ENCODE peak calls at places on chromosomes 1 and 21, in nine cellular contexts. F is sigmoid colon, W is tibial nerve, N is GM12878, C is A549, J is transverse colon, O is K562, T is suprapubic skin, D is ovary. E is an unnamed sample.

GRCh38 chr1:29592731-29593130 is 356.4 kb downstream of the PTPRU start:
- DNase-seq in D (no peak), J (no peak), O (no peak), F (no peak), W (no peak), T (no peak), N (no peak), C (no peak), E (peak; percentile 80)

GRCh38 chr1:236396665-236397043 is 2.6 kb downstream of the EDARADD start:
- DNase-seq in F (no peak), C (no peak), T (no peak), W (no peak), D (no peak), J (no peak), N (no peak), O (no peak), E (no peak)

GRCh38 chr1:12031039-12031980 is 12.0 kb downstream of the MIIP start:
- DNase-seq in D (peak; percentile 60), F (no peak), C (peak; percentile 45), N (no peak), O (peak; percentile 70), T (no peak), W (no peak), J (peak; percentile 26), E (no peak)

GRCh38 chr21:35988396-35989140 is 71.8 kb downstream of the SETD4 start:
- DNase-seq in O (no peak), J (no peak), F (no peak), W (no peak), N (no peak), C (no peak), T (no peak), D (no peak), E (no peak)

GRCh38 chr1:211281322-211282022 is 22.3 kb downstream of the RCOR3 start:
- DNase-seq in W (no peak), O (no peak), T (no peak), D (no peak), N (no peak), J (no peak), C (no peak), F (no peak), E (no peak)

GRCh38 chr1:240414237-240414636 is 197.7 kb downstream of the GREM2 start:
- DNase-seq in C (no peak), W (no peak), O (no peak), J (no peak), N (no peak), D (no peak), F (no peak), T (no peak), E (no peak)

GRCh38 chr1:201597551-201598230 is 58.8 kb downstream of the NAV1 start:
- DNase-seq in O (no peak), W (no peak), C (peak; percentile 74), N (no peak), D (peak; percentile 27), T (peak; percentile 76), F (peak; percentile 71), J (peak; percentile 87), E (no peak)

GRCh38 chr1:234885601-234886000 is 243.0 kb downstream of the TOMM20 start:
- DNase-seq in W (no peak), T (no peak), N (no peak), F (peak; percentile 68), D (no peak), O (no peak), C (no peak), J (no peak), E (no peak)

GRCh38 chr1:167453156-167453555 is 65.2 kb downstream of the CD247 start:
- DNase-seq in W (no peak), C (no peak), J (no peak), F (peak; percentile 4), T (no peak), N (no peak), D (no peak), O (no peak), E (no peak)

GRCh38 chr1:46488343-46489168 is 1.1 kb upstream of the DMBX1 start:
- DNase-seq in N (no peak), C (no peak), D (no peak), J (no peak), F (no peak), O (no peak), W (no peak), T (no peak), E (no peak)

GRCh38 chr1:162213281-162213909 is 143.9 kb downstream of the NOS1AP start:
- DNase-seq in W (peak; percentile 31), J (peak; percentile 70), N (no peak), C (no peak), T (peak; percentile 65), D (peak; percentile 19), F (peak; percentile 92), O (no peak), E (no peak)

GRCh38 chr1:61825398-61825797 is 83.1 kb downstream of the PATJ start:
- DNase-seq in F (no peak), D (no peak), W (no peak), T (no peak), C (no peak), O (no peak), N (no peak), J (no peak), E (no peak)

GRCh38 chr1:96002969-96003964 is 718.3 kb upstream of the PTBP2 start:
- DNase-seq in O (no peak), N (no peak), T (no peak), C (no peak), D (no peak), F (no peak), W (no peak), J (no peak), E (no peak)

GRCh38 chr1:106523448-106523847 is 533.0 kb upstream of the PRMT6 start:
- DNase-seq in T (no peak), N (no peak), D (no peak), W (no peak), J (no peak), O (no peak), F (no peak), C (no peak), E (no peak)

GRCh38 chr1:164619006-164619784 is 60.2 kb downstream of the PBX1 start:
- DNase-seq in O (no peak), D (no peak), T (no peak), N (no peak), C (no peak), F (no peak), W (no peak), J (no peak), E (no peak)

GRCh38 chr21:39347537-39347936 is 1.4 kb downstream of the HMGN1 start:
- DNase-seq in W (no peak), T (no peak), J (no peak), F (no peak), C (no peak), O (no peak), D (no peak), N (no peak), E (no peak)

DNA sequence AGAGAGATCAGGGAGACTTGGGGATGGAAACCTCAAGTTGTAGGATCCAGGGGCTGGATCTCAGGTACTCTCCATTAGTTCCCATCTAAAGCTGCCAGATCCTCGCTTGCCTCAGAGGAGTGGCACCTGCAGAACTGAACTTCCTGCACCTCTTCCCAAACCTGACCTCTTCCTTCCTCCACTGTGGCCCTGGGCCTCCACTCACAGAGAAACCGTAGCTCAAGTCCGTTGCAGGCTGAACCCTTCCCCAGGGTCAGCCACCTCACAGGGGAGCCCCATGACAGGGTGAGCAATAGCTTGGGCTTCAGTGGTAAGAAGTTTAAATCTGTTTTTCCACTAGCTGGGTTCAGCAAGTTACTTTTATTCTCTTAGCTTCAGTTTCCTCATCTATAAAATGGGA is 11.7 kb upstream of the CFAP45 start:
- DNase-seq in D (no peak), W (no peak), T (no peak), N (no peak), J (no peak), O (no peak), F (no peak), C (no peak), E (no peak)
- TF ChIP-seq EP300 in D (no peak), W (no peak), T (no peak), N (no peak), J (no peak), O (no peak), F (no peak), C (no peak), E (no peak)

GRCh38 chr1:66282343-66282852 is 251.6 kb upstream of the SGIP1 start:
- DNase-seq in F (no peak), W (no peak), D (no peak), C (no peak), N (peak; percentile 98), J (peak; percentile 47), O (no peak), T (no peak), E (no peak)

GRCh38 chr1:66282885-66283284 is 251.1 kb upstream of the SGIP1 start:
- DNase-seq in D (no peak), N (no peak), C (no peak), O (no peak), J (no peak), T (no peak), W (no peak), F (no peak), E (no peak)

GRCh38 chr1:66281808-66282207 is 252.1 kb upstream of the SGIP1 start:
- DNase-seq in W (no peak), O (no peak), D (no peak), J (no peak), C (no peak), F (no peak), N (no peak), T (no peak), E (no peak)

GRCh38 chr1:66284746-66285145 is 249.2 kb upstream of the SGIP1 start:
- DNase-seq in T (no peak), J (no peak), F (no peak), W (no peak), C (no peak), D (no peak), N (no peak), O (no peak), E (no peak)

GRCh38 chr1:66283583-66284041 is 250.3 kb upstream of the SGIP1 start:
- DNase-seq in O (no peak), D (no peak), T (no peak), W (no peak), F (no peak), N (peak; percentile 66), C (no peak), J (no peak), E (no peak)
- TF ChIP-seq EP300 in O (no peak), D (no peak), T (no peak), W (no peak), F (no peak), N (peak; percentile 98), C (no peak), J (no peak), E (no peak)

DNA sequence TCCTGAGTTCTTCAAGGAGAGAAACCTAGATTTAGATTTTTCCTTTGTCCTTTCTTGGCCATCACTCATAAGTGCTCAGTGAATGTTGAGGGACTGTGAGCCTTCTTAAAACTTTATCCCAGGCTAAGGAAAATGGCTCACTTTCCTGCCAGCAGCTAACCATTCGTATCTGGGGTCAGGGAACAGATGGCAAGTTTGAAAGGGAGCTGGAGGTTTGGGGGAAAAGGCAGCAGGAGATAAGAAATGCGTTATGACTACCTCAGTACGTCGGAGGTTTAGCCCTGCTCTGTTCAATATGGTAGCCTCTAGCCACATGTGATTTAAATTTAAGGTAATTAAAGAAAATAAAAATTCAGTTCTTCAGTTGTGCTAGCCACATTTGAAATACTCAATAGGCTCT is 13.3 kb downstream of the RRP15 start:
- DNase-seq in F (no peak), N (no peak), W (no peak), J (no peak), C (no peak), T (no peak), O (peak; percentile 67), D (no peak), E (no peak)
- TF ChIP-seq EP300 in F (no peak), N (no peak), W (no peak), J (no peak), C (no peak), T (no peak), O (peak; percentile 84), D (no peak), E (no peak)

GRCh38 chr1:116769561-116769977 is 15.3 kb downstream of the CD2 start:
- DNase-seq in N (peak; percentile 68), T (no peak), W (no peak), D (no peak), C (no peak), O (no peak), F (no peak), J (peak; percentile 37), E (no peak)
- TF ChIP-seq EP300 in N (no peak), T (no peak), W (no peak), D (no peak), C (no peak), O (no peak), F (no peak), J (no peak), E (no peak)